ENCODE peak calls at places on chromosomes 6 and 20, in five cellular contexts. G is breast epithelium; X is activated CD8-positive, alpha-beta T cell treated with anti-CD3 and anti-CD28 coated beads for 36 hours; S is AG10803; Y is fibroblast of lung. P is an unnamed sample.

GRCh38 chr20:10511507-10512231 is 76.6 kb downstream of the SLX4IP start:
- DNase-seq in G (peak), X (peak), S (peak), Y (peak), P (peak)

GRCh38 chr6:12548526-12548925 is 168.0 kb upstream of the PHACTR1 start:
- DNase-seq in G (no peak), S (peak), Y (peak), X (no peak), P (peak)

GRCh38 chr20:38073307-38074010 is 39.9 kb downstream of the RPRD1B start:
- DNase-seq in X (peak), G (peak), S (peak), Y (peak), P (peak)

GRCh38 chr6:17197607-17198006 is 83.6 kb upstream of the RBM24 start:
- DNase-seq in X (no peak), S (no peak), Y (no peak), G (no peak), P (no peak)

GRCh38 chr6:121260651-121261102 is 73.6 kb downstream of the TBC1D32 start:
- DNase-seq in X (no peak), G (no peak), S (peak), Y (peak), P (no peak)

GRCh38 chr6:50602191-50602810 is 111.0 kb upstream of the TFAP2D start:
- DNase-seq in X (no peak), G (no peak), Y (peak), S (peak), P (peak)

GRCh38 chr20:54023406-54023805 is 47.0 kb downstream of the BCAS1 start:
- DNase-seq in X (no peak), Y (no peak), G (no peak), S (no peak), P (no peak)

GRCh38 chr20:3430376-3431069 is 23.1 kb upstream of the DNAAF9 start:
- DNase-seq in G (no peak), X (no peak), S (no peak), Y (peak), P (no peak)

GRCh38 chr6:15511248-15512125 is 151.3 kb downstream of the DTNBP1 start:
- DNase-seq in S (peak), G (no peak), Y (no peak), X (no peak), P (no peak)

GRCh38 chr6:4374231-4374630 is 238.9 kb upstream of the ECI2 start:
- DNase-seq in G (no peak), Y (no peak), X (no peak), S (no peak), P (no peak)

GRCh38 chr20:34997171-34997570 is 41.5 kb downstream of the MYH7B start:
- DNase-seq in X (no peak), G (no peak), S (no peak), Y (no peak), P (no peak)

GRCh38 chr6:17276766-17277165 is 4.4 kb upstream of the RBM24 start:
- DNase-seq in X (no peak), G (no peak), Y (peak), S (peak), P (peak)

GRCh38 chr6:27119329-27119728 is 128.2 kb upstream of the PRSS16 start:
- DNase-seq in Y (no peak), S (no peak), G (no peak), X (no peak), P (no peak)

GRCh38 chr6:3232017-3232838 is 4.8 kb upstream of the TUBB2B start:
- DNase-seq in S (no peak), G (no peak), Y (no peak), X (no peak), P (no peak)

GRCh38 chr6:81750660-81751387 is 1.7 kb downstream of the TENT5A start:
- DNase-seq in G (no peak), S (no peak), Y (peak), X (no peak), P (peak)

GRCh38 chr6:81751388-81752083 is 945 bp downstream of the TENT5A start:
- DNase-seq in G (peak), S (peak), X (peak), Y (peak), P (peak)

GRCh38 chr6:81753709-81754678 is 1.5 kb upstream of the TENT5A start:
- DNase-seq in X (peak), G (peak), S (peak), Y (peak), P (peak)

GRCh38 chr6:81752969-81753708 is 658 bp upstream of the TENT5A start:
- DNase-seq in Y (peak), S (peak), X (peak), G (peak), P (peak)

GRCh38 chr6:81752084-81752968 is at the start of gene TENT5A:
- DNase-seq in S (peak), G (peak), Y (peak), X (peak), P (peak)
- TF ChIP-seq CTCF in S (no peak), G (no peak), Y (no peak), X (no peak), P (peak)

GRCh38 chr6:156757849-156758248 is 19.3 kb upstream of the ARID1B start:
- DNase-seq in S (no peak), Y (no peak), X (no peak), G (no peak), P (no peak)

GRCh38 chr6:156756630-156757610 is 20.3 kb upstream of the ARID1B start:
- DNase-seq in G (no peak), X (no peak), Y (no peak), S (no peak), P (no peak)

GRCh38 chr6:156747715-156748114 is 29.5 kb upstream of the ARID1B start:
- DNase-seq in G (no peak), Y (no peak), S (no peak), X (no peak), P (no peak)

GRCh38 chr6:156748504-156748903 is 28.7 kb upstream of the ARID1B start:
- DNase-seq in S (no peak), Y (no peak), X (no peak), G (no peak), P (no peak)

GRCh38 chr6:156752666-156753301 is 24.4 kb upstream of the ARID1B start:
- DNase-seq in S (no peak), G (no peak), Y (no peak), X (no peak), P (no peak)
- TF ChIP-seq CTCF in S (peak), G (no peak), Y (no peak), X (no peak), P (peak)

DNA sequence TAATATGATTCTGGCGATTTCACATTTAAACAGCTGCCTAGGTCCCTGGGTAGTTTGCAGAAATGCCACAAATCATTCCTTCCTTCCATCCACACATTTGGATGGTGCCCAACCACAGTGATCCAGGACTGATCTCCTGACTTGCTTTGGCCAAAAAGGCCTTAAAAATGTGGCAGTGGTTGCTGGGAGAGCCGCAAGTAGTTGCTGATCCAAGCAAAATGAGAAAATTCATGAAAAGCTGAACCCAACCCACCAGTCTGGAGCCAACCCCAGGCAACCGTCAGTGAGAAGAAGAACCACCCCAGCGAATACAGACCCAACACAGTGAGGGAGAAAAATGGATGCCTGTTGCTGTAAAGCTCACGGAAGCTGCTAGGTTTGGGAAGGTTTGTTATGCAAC is 25.1 kb downstream of the RALGAPA2 start:
- DNase-seq in X (no peak), Y (no peak), S (no peak), G (no peak), P (no peak)
- TF ChIP-seq CTCF in X (no peak), Y (no peak), S (no peak), G (no peak), P (no peak)

GRCh38 chr20:44750081-44750805 is 4.6 kb downstream of the KCNK15 start:
- DNase-seq in G (no peak), S (no peak), X (no peak), Y (no peak), P (no peak)
- TF ChIP-seq CTCF in G (no peak), S (peak), X (no peak), Y (no peak), P (peak)

GRCh38 chr6:44494011-44494501 is 106.5 kb downstream of the CDC5L start:
- DNase-seq in Y (peak), S (peak), G (no peak), X (no peak), P (peak)
- TF ChIP-seq CTCF in Y (no peak), S (peak), G (no peak), X (no peak), P (peak)

DNA sequence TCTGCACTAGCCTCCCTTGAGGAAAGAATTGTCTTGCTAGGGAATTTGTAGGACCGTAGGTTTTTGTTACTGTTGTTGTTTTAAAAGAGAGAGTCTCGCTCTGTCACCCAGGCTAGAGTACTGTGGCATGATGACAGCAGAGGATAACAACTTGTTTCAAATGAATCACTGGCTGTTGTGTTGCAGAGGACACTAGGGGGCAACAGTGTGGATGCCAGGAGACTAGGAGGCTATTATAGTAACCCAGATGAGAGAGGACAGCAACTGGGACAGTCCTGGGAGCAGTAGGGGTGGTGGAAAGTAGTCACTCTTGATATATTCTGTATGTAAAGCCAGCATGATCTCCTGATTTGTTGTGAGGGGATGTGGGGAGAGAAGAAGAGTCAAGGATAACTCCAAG is 41.8 kb upstream of the LAMA4 start:
- DNase-seq in G (no peak), Y (peak), X (peak), S (peak), P (peak)
- TF ChIP-seq CTCF in G (no peak), Y (peak), X (no peak), S (peak), P (peak)

GRCh38 chr6:43286995-43287716 is 10.9 kb upstream of the SLC22A7 start:
- DNase-seq in X (no peak), S (no peak), G (no peak), Y (no peak), P (no peak)
- TF ChIP-seq CTCF in X (no peak), S (peak), G (no peak), Y (no peak), P (no peak)

DNA sequence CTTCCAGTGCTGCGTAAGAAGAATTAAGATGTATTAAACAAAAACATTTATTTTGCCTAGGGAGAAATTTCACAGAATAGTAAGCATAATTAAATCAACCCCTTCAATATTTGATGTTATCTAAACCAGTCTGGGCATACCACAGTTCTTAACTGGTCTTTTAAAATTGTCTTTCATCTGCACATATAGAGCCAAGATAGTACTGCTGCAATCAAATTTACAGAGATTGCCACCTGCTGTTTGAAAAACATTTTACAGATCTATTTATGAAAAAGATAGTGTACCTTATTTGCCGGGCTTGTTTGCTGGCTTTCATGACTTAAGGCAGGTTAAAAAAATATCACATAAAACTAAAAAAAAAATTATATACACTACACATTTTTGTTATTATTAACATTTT is 323.2 kb downstream of the ADGRB3 start:
- DNase-seq in S (peak), Y (peak), X (no peak), G (no peak), P (no peak)
- TF ChIP-seq CTCF in S (peak), Y (no peak), X (no peak), G (no peak), P (no peak)

GRCh38 chr20:23032679-23033078 is 2.4 kb upstream of the SSTR4 start:
- DNase-seq in G (no peak), S (no peak), X (no peak), Y (no peak), P (no peak)
- TF ChIP-seq CTCF in G (no peak), S (no peak), X (no peak), Y (no peak), P (no peak)